ENCODE peak calls at places on chromosomes 11 and 22, in six cellular contexts. F is occipital lobe; I is RKO; E is ACHN; K is amygdala; S is stimulated activated CD8-positive, alpha-beta memory T cell treated with anti-CD3 and anti-CD28 coated beads, Interleukin-12 subunit alpha, Interleukin-12 subunit beta, amount 100 ng/mL, for 1 hour. J is an unnamed sample.

GRCh38 chr11:17988465-17988864 is 24.4 kb downstream of the SERGEF start:
- DNase-seq in F (no peak), I (no peak), E (no peak), K (no peak), S (no peak), J (no peak)

GRCh38 chr11:134425413-134425812 is 13.4 kb upstream of the B3GAT1 start:
- DNase-seq in F (no peak), I (no peak), E (no peak), K (no peak), S (no peak), J (no peak)

GRCh38 chr11:66426314-66426713 is 5.5 kb downstream of the NPAS4 start:
- DNase-seq in F (no peak), I (no peak), E (no peak), K (no peak), S (no peak), J (no peak)

GRCh38 chr22:45583504-45583903 is 80.8 kb downstream of the FBLN1 start:
- DNase-seq in F (no peak), I (no peak), E (no peak), K (no peak), S (no peak), J (no peak)

GRCh38 chr11:73404048-73404447 is 27.8 kb downstream of the RELT start:
- DNase-seq in F (peak; percentile 26), I (peak; percentile 49), E (peak; percentile 45), K (peak; percentile 67), S (no peak), J (peak; percentile 53)

GRCh38 chr11:32809313-32809712 is 14.9 kb upstream of the CCDC73 start:
- DNase-seq in F (no peak), I (peak; percentile 80), E (peak; percentile 64), K (peak; percentile 31), S (no peak), J (peak; percentile 78)

GRCh38 chr11:1866776-1867175 is 13.9 kb downstream of the LSP1 start:
- DNase-seq in F (no peak), I (no peak), E (no peak), K (no peak), S (no peak), J (no peak)

GRCh38 chr11:61026121-61027031 is 54.9 kb downstream of the CD6 start:
- DNase-seq in F (no peak), I (no peak), E (no peak), K (no peak), S (peak; percentile 41), J (no peak)

GRCh38 chr11:12137938-12138731 is 27.7 kb downstream of the MICAL2 start:
- DNase-seq in F (peak; percentile 65), I (peak; percentile 21), E (peak; percentile 78), K (no peak), S (no peak), J (no peak)

GRCh38 chr22:29260601-29261315 is 7.0 kb downstream of the RHBDD3 start:
- DNase-seq in F (no peak), I (no peak), E (no peak), K (no peak), S (no peak), J (no peak)

GRCh38 chr11:127445476-127445875 is 444.9 kb upstream of the KIRREL3 start:
- DNase-seq in F (no peak), I (no peak), E (no peak), K (no peak), S (no peak), J (no peak)

GRCh38 chr11:66006134-66006890 is 4.0 kb downstream of the BANF1 start:
- DNase-seq in F (no peak), I (no peak), E (no peak), K (no peak), S (no peak), J (no peak)

GRCh38 chr22:25735657-25736056 is 6.3 kb upstream of the MYO18B start:
- DNase-seq in F (no peak), I (no peak), E (no peak), K (no peak), S (no peak), J (no peak)

GRCh38 chr11:35822815-35823495 is 120.9 kb upstream of the LDLRAD3 start:
- DNase-seq in F (no peak), I (no peak), E (no peak), K (no peak), S (no peak), J (no peak)

GRCh38 chr11:76699461-76700091 is 29.0 kb upstream of the LRRC32 start:
- DNase-seq in F (no peak), I (no peak), E (no peak), K (no peak), S (no peak), J (no peak)

GRCh38 chr11:78647986-78648875 is 73.6 kb upstream of the NARS2 start:
- DNase-seq in F (no peak), I (no peak), E (no peak), K (no peak), S (no peak), J (no peak)

GRCh38 chr11:2258501-2259465 is 11.6 kb downstream of the ASCL2 start:
- DNase-seq in F (no peak), I (no peak), E (no peak), K (no peak), S (no peak), J (no peak)

GRCh38 chr11:21405403-21405802 is 736.0 kb downstream of the NELL1 start:
- DNase-seq in F (no peak), I (no peak), E (no peak), K (no peak), S (no peak), J (no peak)

GRCh38 chr11:130156108-130157022 is 3.2 kb upstream of the ST14 start:
- DNase-seq in F (no peak), I (peak; percentile 10), E (no peak), K (no peak), S (no peak), J (peak; percentile 70)

GRCh38 chr11:14422052-14422813 is 63.2 kb upstream of the RRAS2 start:
- DNase-seq in F (peak; percentile 74), I (peak; percentile 97), E (peak; percentile 98), K (peak; percentile 38), S (no peak), J (peak; percentile 65)

GRCh38 chr22:22799561-22799960 is 88.1 kb upstream of the IGLL5 start:
- DNase-seq in F (no peak), I (no peak), E (no peak), K (no peak), S (no peak), J (no peak)

GRCh38 chr11:115505165-115505564 is 950 bp upstream of the CADM1 start:
- DNase-seq in F (no peak), I (no peak), E (no peak), K (no peak), S (no peak), J (no peak)

GRCh38 chr11:73310661-73311393 is 2.8 kb downstream of the ARHGEF17 start:
- DNase-seq in F (no peak), I (no peak), E (no peak), K (no peak), S (no peak), J (no peak)

GRCh38 chr11:134625631-134626030 is 213.6 kb upstream of the B3GAT1 start:
- DNase-seq in F (no peak), I (no peak), E (no peak), K (no peak), S (no peak), J (no peak)

J was measured in SW480.